ENCODE peak calls at places on chromosomes 13 and 19, in seven cellular contexts. Y is stimulated activated CD8-positive, alpha-beta memory T cell treated with anti-CD3 and anti-CD28 coated beads, Interleukin-4, amount 100 ng/mL, for 24 hours; U is Right ventricle myocardium superior; B is testis; F is heart right ventricle; N is NCI-H510A treated with DMSO at 0.1 percent for 48 hours; H is H4. R is an unnamed sample.

GRCh38 chr13:113903361-113903760 is 39.5 kb upstream of the GAS6 start:
- DNase-seq in N (no peak), B (no peak), U (no peak), H (no peak), F (no peak), Y (no peak), R (no peak)

GRCh38 chr13:32126298-32126697 is 94.7 kb downstream of the FRY start:
- DNase-seq in N (no peak), F (no peak), U (no peak), B (no peak), Y (no peak), H (no peak), R (no peak)

GRCh38 chr13:98543380-98544104 is 33.4 kb downstream of the STK24 start:
- DNase-seq in B (no peak), N (no peak), Y (no peak), U (no peak), H (no peak), F (no peak), R (no peak)

GRCh38 chr13:26062853-26063444 is 11.1 kb upstream of the SHISA2 start:
- DNase-seq in U (no peak), H (peak; percentile 65), F (no peak), B (peak; percentile 62), N (peak; percentile 62), Y (no peak), R (peak; percentile 63)

GRCh38 chr19:13846533-13847032 is 30.4 kb upstream of the NANOS3 start:
- DNase-seq in Y (peak; percentile 92), F (peak; percentile 87), B (peak; percentile 61), N (peak; percentile 94), U (peak; percentile 93), H (peak; percentile 99), R (peak; percentile 70)

GRCh38 chr19:45477713-45478453 is 10.1 kb downstream of the FOSB start:
- DNase-seq in N (no peak), Y (no peak), H (no peak), B (no peak), F (no peak), U (no peak), R (no peak)

GRCh38 chr13:44234566-44234965 is 139.1 kb upstream of the SERP2 start:
- DNase-seq in Y (no peak), N (no peak), H (no peak), F (no peak), B (no peak), U (no peak), R (no peak)

GRCh38 chr19:2226840-2227360 is 9.2 kb downstream of the PLEKHJ1 start:
- DNase-seq in U (no peak), B (no peak), N (no peak), F (no peak), Y (no peak), H (no peak), R (no peak)

GRCh38 chr13:23159205-23159586 is 21.6 kb upstream of the SGCG start:
- DNase-seq in U (no peak), F (peak; percentile 33), B (peak; percentile 66), H (no peak), Y (no peak), N (no peak), R (peak; percentile 32)

GRCh38 chr13:77729502-77730221 is 32.2 kb downstream of the SLAIN1 start:
- DNase-seq in H (no peak), B (peak; percentile 20), U (no peak), N (no peak), Y (no peak), F (no peak), R (peak; percentile 26)